ENCODE peak calls at places on chromosomes 11 and 22, in seven cellular contexts. L is retinal pigment epithelial cell, O is lower lobe of right lung, E is epithelial cell of esophagus, X is fibroblast of lung, D is brain microvascular endothelial cell, Z is mucosa of descending colon. A is an unnamed sample.
A peak's percentile ranks its signal among the peaks of the same experiment; 100 is the strongest.

GRCh38 chr11:72637926-72638325 is 36.3 kb downstream of the PDE2A start:
- DNase-seq in D (no peak), O (no peak), X (no peak), Z (no peak), L (no peak), E (no peak), A (no peak)

GRCh38 chr11:46976182-46976854 is 39.8 kb downstream of the CSTPP1 start:
- DNase-seq in X (no peak), L (no peak), O (no peak), Z (no peak), D (no peak), E (no peak), A (no peak)

GRCh38 chr22:33923660-33924246 is 3.5 kb upstream of the LARGE1 start:
- DNase-seq in O (no peak), L (peak; percentile 19), D (peak; percentile 62), X (peak; percentile 84), E (peak; percentile 55), Z (no peak), A (peak; percentile 43)

GRCh38 chr22:42061041-42061440 is 9.6 kb downstream of the NAGA start:
- DNase-seq in X (no peak), D (no peak), O (no peak), Z (no peak), L (no peak), E (no peak), A (no peak)

GRCh38 chr11:33552756-33553155 is 147.9 kb downstream of the C11orf91 start:
- DNase-seq in X (no peak), O (no peak), Z (no peak), L (no peak), D (no peak), E (peak; percentile 62), A (no peak)

GRCh38 chr11:76610871-76611475 is 59.6 kb downstream of the LRRC32 start:
- DNase-seq in X (no peak), L (no peak), D (no peak), O (no peak), E (no peak), Z (no peak), A (no peak)

GRCh38 chr22:40477683-40478348 is 107.4 kb downstream of the SGSM3 start:
- DNase-seq in X (no peak), L (no peak), E (no peak), D (no peak), O (no peak), Z (no peak), A (no peak)

GRCh38 chr22:47841166-47841565 is 1078.7 kb downstream of the TBC1D22A start:
- DNase-seq in Z (no peak), E (no peak), L (no peak), X (no peak), D (no peak), O (no peak), A (no peak)

GRCh38 chr11:11966354-11966741 is 42.1 kb downstream of the DKK3 start:
- DNase-seq in X (no peak), E (no peak), L (no peak), D (no peak), Z (no peak), O (no peak), A (no peak)

GRCh38 chr11:16615480-16615879 is 123.0 kb upstream of the C11orf58 start:
- DNase-seq in Z (no peak), E (no peak), L (no peak), D (no peak), X (no peak), O (no peak), A (no peak)

GRCh38 chr11:73315288-73316020 is 7.4 kb downstream of the ARHGEF17 start:
- DNase-seq in O (no peak), E (no peak), L (no peak), Z (no peak), D (no peak), X (no peak), A (no peak)

GRCh38 chr11:30992513-30992849 is 377.1 kb downstream of the DCDC1 start:
- DNase-seq in D (no peak), Z (no peak), X (no peak), E (no peak), L (no peak), O (no peak), A (peak; percentile 6)

GRCh38 chr22:40436460-40437431 is 66.4 kb downstream of the SGSM3 start:
- DNase-seq in X (peak; percentile 80), L (no peak), D (peak; percentile 59), E (peak; percentile 75), Z (no peak), O (no peak), A (peak; percentile 74)

GRCh38 chr11:5486421-5486820 is 2.1 kb upstream of the OR52D1 start:
- DNase-seq in X (no peak), O (no peak), E (no peak), D (no peak), L (no peak), Z (no peak), A (no peak)

GRCh38 chr22:45903355-45904149 is 73.4 kb downstream of the WNT7B start:
- DNase-seq in D (peak; percentile 69), L (no peak), X (peak; percentile 72), Z (no peak), E (peak; percentile 55), O (no peak), A (no peak)

GRCh38 chr22:35098921-35099320 is 33.0 kb downstream of the ISX start:
- DNase-seq in Z (no peak), X (no peak), E (no peak), D (no peak), O (no peak), L (no peak), A (no peak)

GRCh38 chr22:35104491-35104890 is 38.5 kb downstream of the ISX start:
- DNase-seq in D (no peak), X (no peak), O (no peak), Z (no peak), E (no peak), L (no peak), A (no peak)

GRCh38 chr22:35102663-35103062 is 36.7 kb downstream of the ISX start:
- DNase-seq in O (peak; percentile 48), D (peak; percentile 12), L (no peak), X (no peak), E (peak; percentile 16), Z (peak; percentile 64), A (peak; percentile 8)

GRCh38 chr22:35099883-35100282 is 33.9 kb downstream of the ISX start:
- DNase-seq in D (no peak), Z (no peak), X (no peak), L (no peak), E (no peak), O (no peak), A (no peak)

DNA sequence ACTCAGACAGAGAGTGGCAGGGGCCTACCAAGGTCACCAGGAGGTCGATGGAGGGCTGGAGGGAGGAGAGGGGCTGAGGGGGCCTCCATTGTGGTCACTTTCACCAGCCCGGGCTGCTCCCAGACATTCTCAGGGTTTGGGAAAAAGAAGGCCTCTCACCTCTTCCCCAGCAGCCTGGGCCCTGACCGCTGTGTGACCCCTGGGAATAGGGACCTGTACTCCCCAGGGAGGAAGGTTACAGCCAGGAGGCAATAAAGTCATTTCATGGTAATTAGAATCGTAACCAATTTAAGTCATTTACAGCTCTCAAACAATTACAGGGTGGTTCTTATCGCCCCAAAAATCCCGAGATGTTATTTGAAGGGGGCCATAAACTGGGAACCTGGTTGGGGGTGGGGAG is 37.8 kb downstream of the ISX start:
- DNase-seq in D (no peak), Z (peak; percentile 56), X (no peak), E (no peak), L (no peak), O (no peak), A (no peak)
- H3K4me3 ChIP-seq in D (no peak overlapping the region), Z (no peak overlapping the region), X (no peak overlapping the region), E (no peak overlapping the region), L (no peak overlapping the region), O (no peak overlapping the region), A (no peak overlapping the region)

DNA sequence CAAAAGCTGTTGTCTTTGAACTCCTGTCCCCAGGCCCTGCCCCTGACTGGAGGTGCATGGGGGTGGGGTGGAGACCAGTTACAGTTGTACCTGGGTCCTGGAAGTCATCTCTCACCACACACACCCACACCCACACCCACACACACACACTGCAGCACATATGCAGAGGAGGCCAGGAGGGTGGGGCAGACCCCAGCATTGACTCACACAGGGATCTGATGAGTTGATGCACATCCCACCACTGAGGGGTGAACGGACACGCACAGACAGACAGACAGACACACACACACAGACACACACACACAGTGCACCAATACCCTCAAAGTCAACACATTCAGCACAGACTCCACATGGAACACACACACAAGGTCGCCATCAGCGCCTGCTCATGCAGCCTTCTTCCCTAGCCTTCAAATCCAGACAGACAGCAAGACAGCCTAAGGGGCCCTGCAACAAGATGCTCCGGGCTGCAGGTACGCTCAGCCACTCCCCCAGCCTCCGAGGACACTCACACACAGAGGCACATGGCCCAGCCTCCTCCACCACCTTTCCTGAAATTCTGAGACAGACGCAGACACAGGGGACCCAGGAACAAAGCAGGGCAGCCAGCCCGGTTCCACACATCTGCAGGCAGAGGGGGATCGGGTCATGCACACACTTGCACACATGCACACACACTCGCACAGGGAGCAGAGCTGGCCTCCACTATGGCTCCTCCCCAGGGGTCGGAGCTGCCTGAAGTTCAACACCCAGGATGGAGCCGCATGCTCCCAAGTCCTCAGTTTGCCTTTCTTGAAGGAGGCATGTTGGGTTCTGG is 26.5 kb downstream of the SYT7 start:
- DNase-seq in Z (no peak), E (peak; percentile 32), L (no peak), O (no peak), X (no peak), D (no peak), A (no peak)
- H3K4me3 ChIP-seq in Z (no peak overlapping the region), E (no peak overlapping the region), L (no peak overlapping the region), O (no peak overlapping the region), X (no peak overlapping the region), D (no peak overlapping the region), A (no peak overlapping the region)

DNA sequence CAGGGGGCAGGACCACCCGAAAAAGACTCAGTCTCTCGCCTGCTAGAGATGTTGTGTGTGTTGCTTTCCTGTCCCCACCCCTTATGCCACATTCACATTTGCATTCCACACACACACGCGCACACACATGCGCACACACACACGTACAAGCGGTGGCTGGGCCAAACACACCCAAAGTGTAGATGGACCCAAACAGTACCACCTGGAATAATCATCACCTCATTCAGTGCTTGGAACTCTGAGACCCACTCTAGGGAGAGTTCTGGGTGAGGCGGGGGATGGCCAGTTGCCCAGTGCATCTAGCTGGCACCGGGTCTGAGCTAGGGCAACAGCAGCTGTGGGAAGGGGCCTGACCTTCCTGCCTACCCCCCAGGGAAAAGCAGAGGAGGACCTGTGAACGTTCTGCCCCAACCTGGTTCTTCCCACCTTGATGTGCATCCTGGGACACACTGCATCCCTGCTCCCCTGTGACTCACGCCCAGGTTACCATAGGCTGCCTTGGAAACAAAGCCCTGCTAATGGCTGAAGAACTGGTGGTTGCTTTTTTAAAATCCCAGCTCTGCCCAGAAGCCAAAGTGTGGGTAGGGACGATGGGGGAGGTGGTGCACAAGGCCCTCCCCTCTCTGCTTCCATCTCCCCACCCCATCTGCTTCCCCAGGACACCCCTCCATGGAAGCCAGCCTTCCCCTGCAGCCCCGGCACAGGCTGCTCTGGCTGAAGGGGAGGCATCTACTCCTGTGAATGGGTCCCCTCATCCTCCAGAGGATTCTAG is 7.9 kb upstream of the C11orf96 start:
- DNase-seq in E (no peak), O (no peak), D (no peak), X (no peak), L (no peak), Z (no peak), A (no peak)
- H3K4me3 ChIP-seq in E (no peak overlapping the region), O (no peak overlapping the region), D (no peak overlapping the region), X (no peak overlapping the region), L (no peak overlapping the region), Z (no peak overlapping the region), A (no peak overlapping the region)

DNA sequence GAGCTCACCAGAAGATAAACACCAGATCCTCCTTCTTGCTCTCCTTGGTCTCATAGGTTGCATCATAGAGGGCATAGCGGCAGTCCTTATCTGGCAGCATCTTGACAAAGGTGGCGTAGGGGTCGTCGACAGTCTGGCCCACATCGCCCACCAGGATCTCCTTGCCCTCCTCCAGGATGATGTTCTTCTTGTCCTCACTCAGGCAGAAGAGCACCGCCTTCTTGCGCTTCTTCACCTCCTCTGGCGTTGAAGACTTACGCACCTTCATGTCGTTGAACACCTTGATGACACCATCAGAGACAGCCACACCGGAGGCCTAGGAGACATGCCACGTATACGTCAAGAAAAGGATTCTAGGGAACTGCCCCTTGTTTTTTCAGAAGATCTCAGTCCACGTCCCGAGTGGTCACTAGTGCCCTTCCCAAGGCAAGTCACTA is 2.0 kb downstream of the CFL1 start:
- DNase-seq in Z (no peak), L (no peak), E (no peak), O (no peak), X (no peak), D (no peak), A (no peak)
- H3K4me3 ChIP-seq in Z (no peak overlapping the region), L (peak overlapping the region; percentile 96), E (no peak overlapping the region), O (peak overlapping the region; percentile 92), X (peak overlapping the region; percentile 96), D (peak overlapping the region; percentile 95), A (peak overlapping the region; percentile 96)

A was measured in Jurkat, Clone E6-1.